ENCODE peak calls at places on chromosome 13, in seven cellular contexts. Y is breast epithelium, M is spleen, N is transverse colon, F is GM12878, P is suprapubic skin, T is GM23338. A is an unnamed sample.

GRCh38 chr13:38334845-38335244 is 14.8 kb upstream of the UFM1 start:
- DNase-seq in Y (no peak), M (no peak), N (no peak), F (no peak), P (no peak), T (no peak), A (no peak)

GRCh38 chr13:30616927-30617314 is 799 bp upstream of the USPL1 start:
- DNase-seq in Y (peak; percentile 57), M (no peak), N (peak; percentile 71), F (peak; percentile 61), P (peak; percentile 85), T (peak; percentile 81), A (peak; percentile 94)

GRCh38 chr13:73131247-73131646 is 72.4 kb downstream of the KLF5 start:
- DNase-seq in Y (no peak), M (no peak), N (no peak), F (no peak), P (no peak), T (no peak), A (peak; percentile 75)

GRCh38 chr13:30339721-30340366 is 32.5 kb upstream of the KATNAL1 start:
- DNase-seq in Y (no peak), M (no peak), N (no peak), F (no peak), P (no peak), T (no peak), A (no peak)

GRCh38 chr13:35838356-35838755 is 292.8 kb downstream of the DCLK1 start:
- DNase-seq in Y (no peak), M (no peak), N (no peak), F (no peak), P (no peak), T (no peak), A (no peak)

GRCh38 chr13:37667631-37668161 is 69.1 kb upstream of the POSTN start:
- DNase-seq in Y (no peak), M (no peak), N (no peak), F (no peak), P (no peak), T (no peak), A (no peak)

GRCh38 chr13:44601596-44601995 is 25.5 kb upstream of the TSC22D1 start:
- DNase-seq in Y (no peak), M (no peak), N (no peak), F (no peak), P (no peak), T (peak; percentile 37), A (no peak)

GRCh38 chr13:29924482-29924884 is 74.1 kb upstream of the UBL3 start:
- DNase-seq in Y (no peak), M (no peak), N (no peak), F (no peak), P (no peak), T (no peak), A (no peak)

GRCh38 chr13:50365683-50366391 is 350.6 kb downstream of the KCNRG start:
- DNase-seq in Y (no peak), M (no peak), N (peak; percentile 23), F (peak; percentile 67), P (no peak), T (no peak), A (peak; percentile 17)

GRCh38 chr13:112928958-112929777 is 39.8 kb upstream of the MCF2L start:
- DNase-seq in Y (no peak), M (no peak), N (peak; percentile 66), F (no peak), P (no peak), T (no peak), A (no peak)

GRCh38 chr13:110379905-110380341 is 72.8 kb downstream of the COL4A2 start:
- DNase-seq in Y (no peak), M (no peak), N (no peak), F (no peak), P (no peak), T (peak; percentile 35), A (no peak)

GRCh38 chr13:97403893-97404683 is 29.9 kb upstream of the RAP2A start:
- DNase-seq in Y (no peak), M (no peak), N (no peak), F (no peak), P (no peak), T (no peak), A (no peak)

GRCh38 chr13:25249001-25249543 is 38.2 kb downstream of the MTMR6 start:
- DNase-seq in Y (no peak), M (no peak), N (no peak), F (peak; percentile 17), P (no peak), T (peak; percentile 68), A (no peak)

GRCh38 chr13:50406831-50407230 is 391.6 kb downstream of the KCNRG start:
- DNase-seq in Y (no peak), M (no peak), N (no peak), F (no peak), P (no peak), T (no peak), A (no peak)

GRCh38 chr13:99661791-99662190 is 160.5 kb downstream of the TM9SF2 start:
- DNase-seq in Y (no peak), M (no peak), N (no peak), F (no peak), P (no peak), T (peak; percentile 93), A (peak; percentile 47)

GRCh38 chr13:111216166-111216960 is 101.3 kb downstream of the ARHGEF7 start:
- DNase-seq in Y (no peak), M (no peak), N (peak; percentile 38), F (no peak), P (no peak), T (peak; percentile 64), A (no peak)

DNA sequence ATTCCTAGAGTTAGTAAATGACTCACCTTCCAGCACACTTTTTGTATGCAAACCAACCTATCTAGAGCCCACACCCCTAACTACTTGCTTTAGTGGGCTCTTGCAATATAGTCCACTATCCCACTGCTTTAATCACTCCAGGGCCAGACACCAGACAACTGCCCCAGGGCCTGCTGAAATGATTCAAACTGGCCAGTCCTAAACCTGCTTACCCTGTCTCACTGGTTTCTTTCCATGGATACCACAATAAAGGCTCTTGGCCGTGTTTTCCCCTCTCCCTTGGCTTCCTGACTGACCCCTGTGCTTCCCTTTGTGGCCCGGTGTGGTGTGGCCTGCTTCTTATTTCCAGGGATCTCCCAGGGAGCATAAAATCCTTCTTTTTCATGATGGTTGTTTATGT is 14.6 kb downstream of the HS6ST3 start:
- DNase-seq in Y (no peak), M (no peak), N (no peak), F (no peak), P (no peak), T (peak; percentile 8), A (no peak)
- TF ChIP-seq CTCF in Y (no peak), M (no peak), N (no peak), F (no peak), P (no peak), T (no peak), A (no peak)

GRCh38 chr13:40981949-40982348 is 37.2 kb downstream of the ELF1 start:
- DNase-seq in Y (no peak), M (no peak), N (no peak), F (no peak), P (no peak), T (no peak), A (no peak)

GRCh38 chr13:40982772-40983171 is 36.3 kb downstream of the ELF1 start:
- DNase-seq in Y (no peak), M (no peak), N (peak; percentile 41), F (peak; percentile 84), P (no peak), T (no peak), A (no peak)

GRCh38 chr13:40983269-40983668 is 35.8 kb downstream of the ELF1 start:
- DNase-seq in Y (no peak), M (no peak), N (no peak), F (no peak), P (no peak), T (no peak), A (no peak)

GRCh38 chr13:40980466-40980865 is 38.6 kb downstream of the ELF1 start:
- DNase-seq in Y (no peak), M (no peak), N (no peak), F (no peak), P (no peak), T (no peak), A (no peak)

GRCh38 chr13:40981361-40981760 is 37.8 kb downstream of the ELF1 start:
- DNase-seq in Y (no peak), M (no peak), N (no peak), F (no peak), P (no peak), T (no peak), A (no peak)
- TF ChIP-seq POLR2AphosphoS5 in Y (no peak), M (no peak), N (no peak), F (no peak), P (no peak), T (no peak), A (no peak)

GRCh38 chr13:75308222-75308621 is 173.7 kb downstream of the TBC1D4 start:
- DNase-seq in Y (no peak), M (no peak), N (no peak), F (no peak), P (no peak), T (no peak), A (no peak)

GRCh38 chr13:75307370-75307984 is 174.5 kb downstream of the TBC1D4 start:
- DNase-seq in Y (no peak), M (no peak), N (no peak), F (no peak), P (no peak), T (peak; percentile 32), A (no peak)

GRCh38 chr13:75302031-75302430 is 179.9 kb downstream of the TBC1D4 start:
- DNase-seq in Y (no peak), M (no peak), N (no peak), F (no peak), P (no peak), T (no peak), A (no peak)

GRCh38 chr13:75303295-75303694 is 178.7 kb downstream of the TBC1D4 start:
- DNase-seq in Y (no peak), M (no peak), N (no peak), F (no peak), P (no peak), T (no peak), A (no peak)

GRCh38 chr13:75305057-75305456 is 176.9 kb downstream of the TBC1D4 start:
- DNase-seq in Y (no peak), M (no peak), N (no peak), F (no peak), P (no peak), T (no peak), A (no peak)
- TF ChIP-seq CTCF in Y (no peak), M (no peak), N (no peak), F (no peak), P (no peak), T (no peak), A (no peak)

GRCh38 chr13:39913928-39914327 is 258.5 kb downstream of the COG6 start:
- DNase-seq in Y (no peak), M (no peak), N (no peak), F (no peak), P (no peak), T (no peak), A (no peak)
- TF ChIP-seq POLR2AphosphoS5 in Y (no peak), M (no peak), N (no peak), F (no peak), P (no peak), T (no peak), A (peak; percentile 51)

GRCh38 chr13:23159587-23160240 is 21.1 kb upstream of the SGCG start:
- DNase-seq in Y (no peak), M (no peak), N (no peak), F (no peak), P (no peak), T (peak; percentile 69), A (no peak)
- TF ChIP-seq CTCF in Y (no peak), M (peak; percentile 15), N (no peak), F (no peak), P (no peak), T (no peak), A (no peak)

A was measured in esophagus muscularis mucosa.